ENCODE peak calls at places on chromosome 5, in nine cellular contexts. N is body of pancreas; T is OCI-LY7; Q is sigmoid colon; B is fibroblast of mammary gland; F is epithelial cell of esophagus; D is CD4-positive, alpha-beta T cell; C is coronary artery; J is heart left ventricle. Y is an unnamed sample.

GRCh38 chr5:77449277-77449676 is 42.8 kb downstream of the WDR41 start:
- DNase-seq in J (no peak), F (no peak), B (no peak), T (peak; percentile 15), D (no peak), Q (no peak), C (no peak), N (no peak), Y (no peak)

GRCh38 chr5:43190755-43191603 is 1.0 kb upstream of the NIM1K start:
- DNase-seq in C (no peak), T (no peak), Q (no peak), N (no peak), D (no peak), J (no peak), B (peak; percentile 46), F (peak; percentile 48), Y (no peak)

GRCh38 chr5:140710899-140711552 is 10.8 kb downstream of the ZMAT2 start:
- DNase-seq in C (peak; percentile 95), D (peak; percentile 77), J (peak; percentile 85), F (peak; percentile 97), N (peak; percentile 95), Q (peak; percentile 93), B (peak; percentile 98), T (no peak), Y (peak; percentile 92)

GRCh38 chr5:31131381-31131811 is 62.1 kb upstream of the CDH6 start:
- DNase-seq in F (peak; percentile 64), B (peak; percentile 4), T (no peak), N (no peak), J (no peak), Q (no peak), D (no peak), C (no peak), Y (no peak)

GRCh38 chr5:123371575-123372179 is 51.5 kb downstream of the CEP120 start:
- DNase-seq in B (peak; percentile 31), Q (peak; percentile 65), C (no peak), T (peak; percentile 5), N (peak; percentile 36), J (peak; percentile 15), D (peak; percentile 6), F (peak; percentile 41), Y (peak; percentile 70)

GRCh38 chr5:167296056-167296455 is 995.4 kb upstream of the WWC1 start:
- DNase-seq in Q (no peak), N (no peak), C (no peak), T (no peak), B (no peak), J (no peak), D (no peak), F (no peak), Y (no peak)

GRCh38 chr5:64497390-64497789 is 8.4 kb upstream of the RGS7BP start:
- DNase-seq in C (no peak), D (no peak), N (no peak), B (peak; percentile 6), J (no peak), Q (no peak), F (peak; percentile 75), T (no peak), Y (no peak)

GRCh38 chr5:53123702-53124101 is 14.1 kb upstream of the MOCS2 start:
- DNase-seq in N (no peak), C (no peak), J (no peak), D (no peak), F (peak; percentile 22), T (no peak), B (peak; percentile 40), Q (no peak), Y (no peak)

GRCh38 chr5:132260714-132261615 is 3.5 kb downstream of the PDLIM4 start:
- DNase-seq in D (no peak), T (no peak), Q (peak; percentile 92), J (peak; percentile 65), B (peak; percentile 98), C (peak; percentile 72), F (peak; percentile 47), N (peak; percentile 76), Y (peak; percentile 68)

GRCh38 chr5:43601454-43602260 is 1.3 kb upstream of the NNT start:
- DNase-seq in C (no peak), T (peak; percentile 51), B (peak; percentile 67), N (no peak), F (peak; percentile 41), Q (no peak), D (no peak), J (peak; percentile 20), Y (no peak)

GRCh38 chr5:172758077-172758835 is 12.7 kb downstream of the DUSP1 start:
- DNase-seq in B (peak; percentile 98), N (no peak), C (no peak), J (no peak), D (no peak), F (peak; percentile 85), T (no peak), Q (peak; percentile 64), Y (no peak)

GRCh38 chr5:75660678-75661465 is 49.6 kb downstream of the ANKDD1B start:
- DNase-seq in B (no peak), N (no peak), T (no peak), D (no peak), C (no peak), J (no peak), Q (no peak), F (no peak), Y (no peak)

GRCh38 chr5:172600571-172600970 is 40.5 kb upstream of the NEURL1B start:
- DNase-seq in C (no peak), Q (no peak), T (no peak), B (no peak), N (no peak), F (no peak), D (no peak), J (peak; percentile 64), Y (no peak)

GRCh38 chr5:178430187-178431062 is 159.8 kb downstream of the COL23A1 start:
- DNase-seq in J (no peak), B (no peak), C (no peak), F (no peak), N (peak; percentile 43), D (no peak), Q (no peak), T (no peak), Y (peak; percentile 7)

GRCh38 chr5:38253759-38254158 is 4.6 kb upstream of the EGFLAM start:
- DNase-seq in C (no peak), B (no peak), Q (no peak), T (no peak), D (no peak), J (no peak), N (no peak), F (no peak), Y (no peak)

GRCh38 chr5:38249812-38250211 is 8.5 kb upstream of the EGFLAM start:
- DNase-seq in F (no peak), D (no peak), B (no peak), Q (no peak), T (no peak), C (no peak), N (no peak), J (no peak), Y (no peak)

GRCh38 chr5:38249286-38249685 is 9.1 kb upstream of the EGFLAM start:
- DNase-seq in Q (no peak), J (no peak), C (no peak), D (no peak), T (no peak), F (no peak), B (no peak), N (no peak), Y (no peak)

GRCh38 chr5:38250752-38251448 is 7.5 kb upstream of the EGFLAM start:
- DNase-seq in B (no peak), C (no peak), Q (no peak), J (peak; percentile 10), N (no peak), T (no peak), D (no peak), F (no peak), Y (no peak)
- TF ChIP-seq CTCF in B (no peak), C (no peak), Q (no peak), J (no peak), N (no peak), T (no peak), D (no peak), F (no peak), Y (no peak)

DNA sequence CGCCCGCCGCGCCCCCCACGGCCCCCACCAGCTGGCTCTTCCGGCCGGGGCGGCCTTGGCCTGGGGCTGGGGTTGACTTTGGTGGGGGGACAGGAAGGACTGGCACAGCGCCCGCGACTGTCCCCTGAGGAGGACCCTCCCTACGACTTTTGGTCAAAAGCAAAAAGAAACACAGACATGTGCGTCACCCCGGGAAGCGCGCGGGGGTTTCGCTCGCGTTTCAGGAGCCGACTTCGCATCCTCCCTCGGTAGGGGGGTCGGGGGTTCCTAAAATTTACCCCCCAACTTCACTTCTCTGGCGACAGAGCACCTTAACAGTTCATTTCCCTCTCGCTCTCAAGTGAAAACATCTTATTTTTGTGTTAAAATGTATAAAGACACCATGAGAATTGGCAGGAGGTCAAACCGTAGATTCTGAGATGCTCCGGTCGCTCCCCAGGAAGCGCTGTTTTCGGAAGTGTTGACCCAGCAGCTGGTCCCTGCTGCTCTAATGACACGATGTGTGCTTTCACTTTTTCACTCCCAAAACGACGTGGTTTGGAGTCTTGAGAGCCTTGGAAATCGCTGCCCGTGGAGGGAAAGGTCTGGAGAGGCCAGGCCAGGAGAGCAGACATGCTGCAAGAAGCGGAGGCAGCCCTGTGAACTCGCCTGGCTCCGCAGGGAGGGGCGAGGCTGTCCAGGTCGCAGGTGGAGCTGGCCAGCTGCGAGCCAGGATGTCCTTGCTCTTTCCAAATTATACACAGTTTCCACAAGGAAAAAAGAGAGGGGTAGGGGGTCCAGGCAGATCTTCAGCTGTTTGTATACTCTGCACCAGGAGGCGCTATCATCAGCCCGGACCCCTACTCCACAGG is 248.2 kb upstream of the ANKRD55 start:
- DNase-seq in J (peak; percentile 76), Q (peak; percentile 76), D (peak; percentile 62), C (no peak), N (peak; percentile 56), F (no peak), T (peak; percentile 56), B (peak; percentile 19), Y (peak; percentile 58)
- TF ChIP-seq CTCF in J (no peak), Q (no peak), D (peak; percentile 46), C (no peak), N (peak; percentile 16), F (peak; percentile 36), T (peak; percentile 81), B (peak; percentile 18), Y (peak; percentile 28)

DNA sequence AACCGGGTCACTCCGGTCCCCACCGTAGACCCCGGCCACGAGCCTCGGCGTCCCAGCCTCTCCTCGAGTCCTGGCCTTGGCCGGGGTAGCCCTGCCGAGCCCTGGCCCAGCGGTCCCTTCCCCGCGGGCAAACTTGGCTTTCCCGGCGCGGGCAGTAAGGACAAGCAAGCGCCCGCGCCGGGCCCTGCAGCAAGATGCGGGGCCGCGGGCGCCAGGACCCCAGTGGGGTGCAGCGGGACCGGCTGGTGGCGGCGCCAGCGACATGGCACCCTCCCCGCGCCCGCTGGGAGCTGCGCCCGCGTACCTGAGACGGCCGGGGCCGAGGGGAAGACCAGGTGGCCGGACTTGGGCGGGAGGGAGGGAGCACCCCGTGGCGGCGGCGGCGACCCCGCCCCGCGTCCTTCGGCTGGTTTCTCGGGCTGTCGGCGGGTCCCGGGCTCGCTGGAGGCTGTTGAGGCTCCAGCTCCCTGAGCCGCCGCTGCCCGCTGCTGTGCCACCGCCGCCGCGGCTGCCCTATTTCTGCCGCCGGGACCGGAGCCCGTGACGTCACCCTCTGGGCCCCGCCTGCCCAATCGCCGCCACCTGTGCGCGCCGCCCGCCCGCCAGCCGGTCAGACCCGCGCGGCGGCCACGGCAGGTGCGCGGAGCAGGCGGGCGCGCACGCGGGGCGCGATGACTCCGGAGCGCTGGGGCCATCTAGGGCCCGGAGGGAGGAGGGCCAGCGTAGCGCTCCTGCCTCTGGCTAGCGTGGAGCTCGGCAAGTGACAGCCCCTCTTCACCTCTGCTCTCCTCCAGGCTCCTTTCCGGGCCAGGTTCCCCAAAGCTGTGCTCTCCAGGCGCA is at the start of gene FSTL4:
- DNase-seq in J (no peak), T (no peak), N (peak; percentile 72), Q (no peak), D (peak; percentile 16), F (peak; percentile 43), B (no peak), C (no peak), Y (peak; percentile 44)
- TF ChIP-seq CTCF in J (no peak), T (no peak), N (no peak), Q (no peak), D (no peak), F (no peak), B (no peak), C (no peak), Y (no peak)

GRCh38 chr5:157072508-157072907 is 13.6 kb upstream of the HAVCR1 start:
- DNase-seq in N (no peak), J (no peak), F (no peak), C (no peak), T (no peak), D (no peak), Q (no peak), B (no peak), Y (no peak)
- TF ChIP-seq CTCF in N (no peak), J (no peak), F (no peak), C (no peak), T (no peak), D (no peak), Q (no peak), B (no peak), Y (no peak)